ENCODE peak calls at places on chromosomes 11 and 22, in six cellular contexts. One of them, this sample, is unnamed.

GRCh38 chr11:8242480-8243280 is 21.0 kb downstream of the LMO1 start:
- DNase-seq in tibial nerve: no peak
- DNase-seq in SK-N-SH: peak; percentile 65
- DNase-seq in sigmoid colon: no peak
- DNase-seq in transverse colon: no peak
- DNase-seq in ovary: no peak
- DNase-seq in this sample: no peak

GRCh38 chr11:95720219-95720618 is 69.4 kb downstream of the FAM76B start:
- DNase-seq in SK-N-SH: no peak
- DNase-seq in tibial nerve: no peak
- DNase-seq in transverse colon: no peak
- DNase-seq in ovary: no peak
- DNase-seq in sigmoid colon: no peak
- DNase-seq in this sample: no peak

GRCh38 chr11:82105331-82105992 is 628.2 kb downstream of the FAM181B start:
- DNase-seq in transverse colon: no peak
- DNase-seq in SK-N-SH: no peak
- DNase-seq in tibial nerve: no peak
- DNase-seq in sigmoid colon: no peak
- DNase-seq in ovary: no peak
- DNase-seq in this sample: no peak

GRCh38 chr11:98136357-98136756 is 884.4 kb upstream of the CNTN5 start:
- DNase-seq in transverse colon: no peak
- DNase-seq in SK-N-SH: no peak
- DNase-seq in ovary: no peak
- DNase-seq in tibial nerve: no peak
- DNase-seq in sigmoid colon: no peak
- DNase-seq in this sample: no peak

GRCh38 chr22:31754813-31755212 is 994 bp downstream of the DEPDC5 start:
- DNase-seq in ovary: no peak
- DNase-seq in SK-N-SH: no peak
- DNase-seq in sigmoid colon: no peak
- DNase-seq in transverse colon: no peak
- DNase-seq in tibial nerve: no peak
- DNase-seq in this sample: no peak

GRCh38 chr11:65983589-65983987 is 18.4 kb downstream of the EIF1AD start:
- DNase-seq in ovary: no peak
- DNase-seq in transverse colon: no peak
- DNase-seq in sigmoid colon: no peak
- DNase-seq in SK-N-SH: no peak
- DNase-seq in tibial nerve: no peak
- DNase-seq in this sample: no peak

GRCh38 chr22:45731041-45731797 is 59.6 kb downstream of the ATXN10 start:
- DNase-seq in tibial nerve: no peak
- DNase-seq in sigmoid colon: no peak
- DNase-seq in transverse colon: peak; percentile 16
- DNase-seq in SK-N-SH: no peak
- DNase-seq in ovary: no peak
- DNase-seq in this sample: no peak

GRCh38 chr22:38629108-38629507 is 27.1 kb downstream of the FAM227A start:
- DNase-seq in tibial nerve: no peak
- DNase-seq in sigmoid colon: no peak
- DNase-seq in ovary: no peak
- DNase-seq in SK-N-SH: no peak
- DNase-seq in transverse colon: no peak
- DNase-seq in this sample: no peak

GRCh38 chr11:22456993-22457748 is 119.0 kb downstream of the SLC17A6 start:
- DNase-seq in SK-N-SH: no peak
- DNase-seq in transverse colon: no peak
- DNase-seq in sigmoid colon: no peak
- DNase-seq in ovary: no peak
- DNase-seq in tibial nerve: no peak
- DNase-seq in this sample: no peak

GRCh38 chr11:95231881-95232605 is 1.0 kb upstream of the SESN3 start:
- DNase-seq in tibial nerve: peak; percentile 56
- DNase-seq in transverse colon: peak; percentile 66
- DNase-seq in ovary: peak; percentile 87
- DNase-seq in sigmoid colon: peak; percentile 86
- DNase-seq in SK-N-SH: peak; percentile 61
- DNase-seq in this sample: peak; percentile 86

GRCh38 chr22:47275479-47276218 is 513.2 kb downstream of the TBC1D22A start:
- DNase-seq in SK-N-SH: no peak
- DNase-seq in ovary: peak; percentile 32
- DNase-seq in sigmoid colon: peak; percentile 35
- DNase-seq in tibial nerve: no peak
- DNase-seq in transverse colon: no peak
- DNase-seq in this sample: peak; percentile 39

GRCh38 chr22:30424471-30425326 is 869 bp upstream of the MTFP1 start:
- DNase-seq in sigmoid colon: no peak
- DNase-seq in ovary: no peak
- DNase-seq in transverse colon: peak; percentile 23
- DNase-seq in SK-N-SH: no peak
- DNase-seq in tibial nerve: peak; percentile 15
- DNase-seq in this sample: no peak

GRCh38 chr22:33684059-33684458 is 236.2 kb downstream of the LARGE1 start:
- DNase-seq in sigmoid colon: no peak
- DNase-seq in SK-N-SH: no peak
- DNase-seq in tibial nerve: no peak
- DNase-seq in ovary: no peak
- DNase-seq in transverse colon: no peak
- DNase-seq in this sample: no peak

GRCh38 chr11:69986421-69987229 is 91.5 kb upstream of the ANO1 start:
- DNase-seq in sigmoid colon: no peak
- DNase-seq in SK-N-SH: no peak
- DNase-seq in tibial nerve: no peak
- DNase-seq in ovary: no peak
- DNase-seq in transverse colon: no peak
- DNase-seq in this sample: no peak
- H3K4me3 ChIP-seq in sigmoid colon: peak overlapping the region; percentile 27
- H3K4me3 ChIP-seq in SK-N-SH: no peak overlapping the region
- H3K4me3 ChIP-seq in tibial nerve: no peak overlapping the region
- H3K4me3 ChIP-seq in ovary: peak overlapping the region; percentile 21
- H3K4me3 ChIP-seq in transverse colon: peak overlapping the region; percentile 15
- H3K4me3 ChIP-seq in this sample: peak overlapping the region; percentile 33

DNA sequence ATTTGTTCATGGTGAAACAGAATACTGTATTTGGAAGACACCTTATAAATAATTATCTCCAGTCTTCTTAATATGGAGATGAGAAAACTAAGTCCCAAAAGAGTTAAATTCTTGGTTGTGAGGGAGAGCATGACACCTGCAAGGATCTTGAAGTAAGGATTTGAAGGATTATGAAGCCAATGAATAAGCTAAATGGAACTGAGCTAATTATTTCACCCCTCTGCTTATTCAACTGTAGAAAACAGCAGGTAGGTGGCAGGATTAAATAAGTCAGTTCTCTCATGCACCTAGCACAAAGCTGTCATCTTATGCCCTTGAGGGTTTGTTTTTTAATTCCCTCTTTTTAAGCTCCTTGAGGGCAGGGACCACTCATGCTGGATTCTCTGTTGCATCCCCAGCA is 457.3 kb downstream of the ETS1 start:
- DNase-seq in ovary: no peak
- DNase-seq in SK-N-SH: no peak
- DNase-seq in sigmoid colon: no peak
- DNase-seq in tibial nerve: no peak
- DNase-seq in transverse colon: no peak
- DNase-seq in this sample: no peak
- TF ChIP-seq EP300 in ovary: no peak
- TF ChIP-seq EP300 in SK-N-SH: no peak
- TF ChIP-seq EP300 in sigmoid colon: no peak
- TF ChIP-seq EP300 in tibial nerve: no peak
- TF ChIP-seq EP300 in transverse colon: no peak
- TF ChIP-seq EP300 in this sample: no peak

GRCh38 chr11:14916403-14916802 is 24.4 kb upstream of the CYP2R1 start:
- DNase-seq in tibial nerve: no peak
- DNase-seq in sigmoid colon: no peak
- DNase-seq in ovary: no peak
- DNase-seq in SK-N-SH: no peak
- DNase-seq in transverse colon: no peak
- DNase-seq in this sample: no peak

DNA sequence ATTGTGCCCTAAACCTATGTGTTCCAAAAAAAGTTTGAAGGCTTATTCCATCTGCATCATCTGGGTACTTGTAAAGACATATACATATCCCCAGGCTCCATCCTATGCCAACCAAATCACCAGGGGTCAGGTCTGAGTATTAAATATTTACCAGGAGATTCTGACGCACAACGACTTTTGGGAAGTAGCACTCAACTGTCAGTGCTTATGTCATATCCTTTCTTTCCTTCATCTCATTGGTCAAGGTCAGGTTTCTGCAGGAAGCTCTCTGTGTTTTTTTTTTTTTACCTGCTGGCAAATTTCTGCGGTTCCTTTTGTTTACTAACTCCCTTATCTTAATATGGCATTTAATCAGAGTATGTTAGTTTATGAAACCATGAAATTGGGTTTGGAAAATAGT is 22.5 kb upstream of the CYP2R1 start:
- DNase-seq in sigmoid colon: no peak
- DNase-seq in SK-N-SH: no peak
- DNase-seq in tibial nerve: no peak
- DNase-seq in transverse colon: no peak
- DNase-seq in ovary: no peak
- DNase-seq in this sample: no peak
- H3K27me3 ChIP-seq in sigmoid colon: no peaks in the 10 kb centered on the region
- H3K27me3 ChIP-seq in SK-N-SH: no peaks in the 10 kb centered on the region
- H3K27me3 ChIP-seq in tibial nerve: no peaks in the 10 kb centered on the region
- H3K27me3 ChIP-seq in transverse colon: no peaks in the 10 kb centered on the region
- H3K27me3 ChIP-seq in ovary: no peaks in the 10 kb centered on the region
- H3K27me3 ChIP-seq in this sample: no peaks in the 10 kb centered on the region

GRCh38 chr11:18319914-18320313 is 2.0 kb downstream of the HPS5 start:
- DNase-seq in transverse colon: no peak
- DNase-seq in tibial nerve: no peak
- DNase-seq in sigmoid colon: no peak
- DNase-seq in ovary: no peak
- DNase-seq in SK-N-SH: no peak
- DNase-seq in this sample: no peak
- H3K4me3 ChIP-seq in transverse colon: no peak overlapping the region
- H3K4me3 ChIP-seq in tibial nerve: no peak overlapping the region
- H3K4me3 ChIP-seq in sigmoid colon: no peak overlapping the region
- H3K4me3 ChIP-seq in ovary: no peak overlapping the region
- H3K4me3 ChIP-seq in SK-N-SH: peak overlapping the region; percentile 92
- H3K4me3 ChIP-seq in this sample: peak overlapping the region; percentile 94

GRCh38 chr11:58060939-58061672 is 30.4 kb downstream of the OR6Q1 start:
- DNase-seq in SK-N-SH: no peak
- DNase-seq in transverse colon: no peak
- DNase-seq in tibial nerve: no peak
- DNase-seq in sigmoid colon: no peak
- DNase-seq in ovary: no peak
- DNase-seq in this sample: no peak
- TF ChIP-seq EP300 in SK-N-SH: no peak
- TF ChIP-seq EP300 in transverse colon: no peak
- TF ChIP-seq EP300 in tibial nerve: no peak
- TF ChIP-seq EP300 in sigmoid colon: no peak
- TF ChIP-seq EP300 in ovary: no peak
- TF ChIP-seq EP300 in this sample: no peak

This sample was measured in suprapubic skin.